ENCODE peak calls at places on chromosomes 6 and 20, in seven cellular contexts. J is ELR, X is AG20443, W is EL, D is mucosa of descending colon, M is Peyer's patch, O is HCT116. F is an unnamed sample.

GRCh38 chr20:24337074-24337473 is 132.4 kb upstream of the SYNDIG1 start:
- DNase-seq in J (peak), D (no peak), W (peak), O (no peak), X (peak), M (no peak), F (peak)

GRCh38 chr6:137767931-137768690 is 98.9 kb upstream of the TNFAIP3 start:
- DNase-seq in X (no peak), J (peak), O (no peak), W (peak), M (no peak), D (no peak), F (peak)

GRCh38 chr6:11083491-11083890 is 10.1 kb upstream of the SMIM13 start:
- DNase-seq in D (no peak), X (no peak), W (peak), J (peak), M (no peak), O (no peak), F (peak)

GRCh38 chr6:129753422-129753821 is 43.4 kb upstream of the ARHGAP18 start:
- DNase-seq in O (no peak), D (no peak), M (no peak), J (peak), X (peak), W (peak), F (peak)

GRCh38 chr20:24096256-24096655 is 107.7 kb upstream of the GGTLC1 start:
- DNase-seq in O (no peak), W (no peak), M (no peak), X (no peak), D (no peak), J (no peak), F (no peak)

GRCh38 chr20:21326700-21327099 is 23.6 kb downstream of the XRN2 start:
- DNase-seq in O (no peak), D (no peak), J (no peak), M (no peak), X (no peak), W (no peak), F (no peak)

GRCh38 chr6:107642348-107643347 is 152.7 kb downstream of the SOBP start:
- DNase-seq in M (no peak), J (no peak), W (no peak), X (no peak), O (no peak), D (no peak), F (no peak)

GRCh38 chr6:37695273-37695672 is 2.4 kb downstream of the MDGA1 start:
- DNase-seq in O (no peak), J (no peak), X (no peak), W (peak), D (no peak), M (no peak), F (no peak)

GRCh38 chr6:71822626-71823025 is 63.7 kb upstream of the RIMS1 start:
- DNase-seq in O (no peak), M (no peak), W (no peak), D (no peak), J (no peak), X (peak), F (no peak)

GRCh38 chr6:122416825-122417224 is 17.4 kb downstream of the HSF2 start:
- DNase-seq in X (no peak), J (no peak), M (no peak), D (no peak), W (no peak), O (no peak), F (no peak)

GRCh38 chr20:23061262-23061661 is 11.8 kb upstream of the THBD start:
- DNase-seq in D (no peak), X (no peak), J (no peak), O (no peak), W (no peak), M (no peak), F (no peak)

GRCh38 chr6:167291623-167292300 is 647 bp downstream of the UNC93A start:
- DNase-seq in O (no peak), J (no peak), M (no peak), D (no peak), W (no peak), X (no peak), F (no peak)

GRCh38 chr20:60302875-60303274 is 344.7 kb downstream of the CDH26 start:
- DNase-seq in O (no peak), W (no peak), J (no peak), M (no peak), D (no peak), X (no peak), F (peak)

GRCh38 chr20:41170386-41171105 is 33.2 kb downstream of the PLCG1 start:
- DNase-seq in O (no peak), X (no peak), J (no peak), M (peak), W (no peak), D (no peak), F (no peak)

GRCh38 chr6:13355043-13355945 is 27.0 kb upstream of the TBC1D7 start:
- DNase-seq in X (peak), M (no peak), D (no peak), W (peak), J (peak), O (peak), F (peak)

GRCh38 chr20:38514185-38514584 is 41.5 kb downstream of the RALGAPB start:
- DNase-seq in D (no peak), J (no peak), W (no peak), M (no peak), O (no peak), X (no peak), F (no peak)

GRCh38 chr6:90436403-90436802 is 139.8 kb upstream of the BACH2 start:
- DNase-seq in M (no peak), X (no peak), W (no peak), J (no peak), D (no peak), O (no peak), F (peak)

GRCh38 chr6:53311586-53311935 is 37.2 kb downstream of the ELOVL5 start:
- DNase-seq in O (no peak), M (no peak), X (no peak), J (peak), D (no peak), W (peak), F (no peak)

GRCh38 chr6:13398081-13398406 is 69.7 kb upstream of the TBC1D7 start:
- DNase-seq in O (no peak), J (no peak), M (no peak), W (no peak), X (no peak), D (no peak), F (no peak)

GRCh38 chr6:131042664-131043063 is 20.4 kb downstream of the EPB41L2 start:
- DNase-seq in J (no peak), W (no peak), M (no peak), X (peak), D (no peak), O (no peak), F (no peak)

GRCh38 chr6:105022416-105022815 is 65.5 kb downstream of the LIN28B start:
- DNase-seq in M (no peak), W (no peak), O (no peak), J (no peak), X (no peak), D (no peak), F (no peak)

GRCh38 chr20:18001131-18001921 is 32.5 kb downstream of the MGME1 start:
- DNase-seq in J (peak), O (no peak), W (peak), D (no peak), M (peak), X (peak), F (peak)

GRCh38 chr6:161273356-161273751 is 507 bp downstream of the AGPAT4 start:
- DNase-seq in X (peak), M (no peak), W (peak), D (no peak), O (peak), J (no peak), F (peak)

GRCh38 chr6:24107294-24107693 is 18.7 kb upstream of the NRSN1 start:
- DNase-seq in D (no peak), J (no peak), W (no peak), M (no peak), O (no peak), X (no peak), F (no peak)

GRCh38 chr20:45969712-45970634 is 2.0 kb downstream of the ZNF335 start:
- DNase-seq in W (peak), O (peak), X (peak), D (no peak), J (peak), M (no peak), F (peak)

GRCh38 chr6:105192707-105193465 is 13.1 kb upstream of the POPDC3 start:
- DNase-seq in M (no peak), J (peak), D (no peak), X (peak), W (peak), O (no peak), F (peak)

GRCh38 chr6:148440877-148441453 is 98.3 kb downstream of the SASH1 start:
- DNase-seq in X (peak), J (peak), O (peak), W (peak), M (peak), D (no peak), F (peak)